ENCODE peak calls at places on chromosomes 2 and 18, in four cellular contexts. U is NT2/D1, H is K562, D is H1. A is an unnamed sample.

GRCh38 chr2:229163893-229164292 is 107.2 kb downstream of the PID1 start:
- DNase-seq in U (no peak), H (no peak), D (no peak), A (no peak)

GRCh38 chr2:100252811-100253698 is 69.2 kb downstream of the LONRF2 start:
- DNase-seq in H (no peak), U (no peak), D (no peak), A (no peak)

GRCh38 chr18:29123706-29124530 is 947.0 kb upstream of the CDH2 start:
- DNase-seq in U (no peak), H (no peak), D (no peak), A (no peak)

GRCh38 chr2:188937228-188938220 is 36.6 kb upstream of the COL3A1 start:
- DNase-seq in H (no peak), D (no peak), U (no peak), A (no peak)

GRCh38 chr2:203650860-203651613 is 55.4 kb upstream of the CD28 start:
- DNase-seq in D (no peak), H (peak), U (no peak), A (peak)

GRCh38 chr2:73004889-73005596 is 66.5 kb downstream of the SFXN5 start:
- DNase-seq in U (no peak), D (peak), H (no peak), A (no peak)

GRCh38 chr2:85605406-85606115 is 3.1 kb upstream of the TMEM150A start:
- DNase-seq in H (no peak), D (no peak), U (no peak), A (no peak)

GRCh38 chr2:14565666-14566065 is 66.9 kb upstream of the LRATD1 start:
- DNase-seq in D (no peak), H (no peak), U (no peak), A (no peak)

GRCh38 chr2:143431316-143431715 is 302.1 kb downstream of the ARHGAP15 start:
- DNase-seq in U (no peak), D (no peak), H (no peak), A (no peak)

GRCh38 chr2:202015471-202015870 is 18.2 kb upstream of the FZD7 start:
- DNase-seq in D (no peak), H (peak), U (no peak), A (no peak)

GRCh38 chr2:202017940-202018339 is 15.7 kb upstream of the FZD7 start:
- DNase-seq in H (no peak), D (no peak), U (no peak), A (no peak)

GRCh38 chr2:202014328-202015034 is 19.2 kb upstream of the FZD7 start:
- DNase-seq in U (no peak), D (no peak), H (no peak), A (no peak)

GRCh38 chr2:202015035-202015345 is 18.7 kb upstream of the FZD7 start:
- DNase-seq in H (no peak), U (no peak), D (no peak), A (no peak)

DNA sequence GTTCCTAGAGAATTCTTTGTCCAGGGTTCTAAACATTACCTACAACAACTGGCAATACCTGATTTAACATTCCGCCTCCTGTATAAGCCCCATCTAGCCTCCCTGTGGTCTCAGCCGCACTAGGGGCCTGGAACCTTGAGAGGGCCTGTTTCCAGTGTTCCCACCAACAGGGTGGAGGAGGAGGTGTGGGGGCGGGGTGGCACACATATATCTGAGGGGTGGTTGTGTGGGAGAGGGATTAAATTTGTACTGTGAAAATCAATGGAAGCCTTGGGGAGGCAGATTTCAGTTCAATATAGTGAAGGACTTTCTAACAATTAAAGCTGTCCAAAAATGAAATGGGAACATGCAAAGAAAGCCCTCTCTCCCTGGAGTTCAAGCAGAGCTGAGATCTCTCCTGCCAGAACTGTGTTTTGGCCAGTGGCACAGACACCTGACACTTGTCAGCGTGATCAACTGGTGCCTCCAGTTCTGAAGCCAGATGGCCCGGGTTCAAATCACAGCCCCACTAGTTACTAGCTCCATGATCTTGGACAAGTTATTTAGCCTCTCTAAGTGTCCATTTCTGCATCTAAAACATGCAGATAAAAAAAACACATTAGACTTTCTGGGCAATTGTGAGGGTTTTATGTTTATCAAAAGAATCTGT is 17.0 kb upstream of the FZD7 start:
- DNase-seq in H (no peak), D (no peak), U (no peak), A (no peak)
- TF ChIP-seq YY1 in H (no peak), D (no peak), U (no peak), A (no peak)

GRCh38 chr18:79394438-79395307 is 1.1 kb upstream of the NFATC1 start:
- DNase-seq in H (peak), U (no peak), D (peak), A (no peak)

GRCh38 chr18:79397288-79397829 is 1.6 kb downstream of the NFATC1 start:
- DNase-seq in H (no peak), D (no peak), U (no peak), A (no peak)

GRCh38 chr18:79396431-79397287 is 929 bp downstream of the NFATC1 start:
- DNase-seq in H (peak), U (no peak), D (peak), A (no peak)

GRCh38 chr18:79395308-79395640 is 456 bp upstream of the NFATC1 start:
- DNase-seq in D (no peak), U (no peak), H (no peak), A (no peak)

DNA sequence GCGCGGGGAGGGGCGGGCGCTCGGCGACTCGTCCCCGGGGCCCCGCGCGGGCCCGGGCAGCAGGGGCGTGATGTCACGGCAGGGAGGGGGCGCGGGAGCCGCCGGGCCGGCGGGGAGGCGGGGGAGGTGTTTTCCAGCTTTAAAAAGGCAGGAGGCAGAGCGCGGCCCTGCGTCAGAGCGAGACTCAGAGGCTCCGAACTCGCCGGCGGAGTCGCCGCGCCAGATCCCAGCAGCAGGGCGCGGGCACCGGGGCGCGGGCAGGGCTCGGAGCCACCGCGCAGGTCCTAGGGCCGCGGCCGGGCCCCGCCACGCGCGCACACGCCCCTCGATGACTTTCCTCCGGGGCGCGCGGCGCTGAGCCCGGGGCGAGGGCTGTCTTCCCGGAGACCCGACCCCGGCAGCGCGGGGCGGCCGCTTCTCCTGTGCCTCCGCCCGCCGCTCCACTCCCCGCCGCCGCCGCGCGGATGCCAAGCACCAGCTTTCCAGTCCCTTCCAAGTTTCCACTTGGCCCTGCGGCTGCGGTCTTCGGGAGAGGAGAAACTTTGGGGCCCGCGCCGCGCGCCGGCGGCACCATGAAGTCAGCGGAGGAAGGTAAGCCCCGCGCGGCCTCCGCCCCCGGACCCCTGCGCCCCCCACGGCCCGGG is at the start of gene NFATC1:
- DNase-seq in D (peak), H (peak), U (peak), A (no peak)
- TF ChIP-seq YY1 in D (no peak), H (no peak), U (no peak), A (no peak)

GRCh38 chr2:235396071-235396846 is 97.6 kb upstream of the AGAP1 start:
- DNase-seq in H (peak), D (no peak), U (no peak), A (no peak)
- TF ChIP-seq YY1 in H (no peak), D (no peak), U (no peak), A (no peak)

DNA sequence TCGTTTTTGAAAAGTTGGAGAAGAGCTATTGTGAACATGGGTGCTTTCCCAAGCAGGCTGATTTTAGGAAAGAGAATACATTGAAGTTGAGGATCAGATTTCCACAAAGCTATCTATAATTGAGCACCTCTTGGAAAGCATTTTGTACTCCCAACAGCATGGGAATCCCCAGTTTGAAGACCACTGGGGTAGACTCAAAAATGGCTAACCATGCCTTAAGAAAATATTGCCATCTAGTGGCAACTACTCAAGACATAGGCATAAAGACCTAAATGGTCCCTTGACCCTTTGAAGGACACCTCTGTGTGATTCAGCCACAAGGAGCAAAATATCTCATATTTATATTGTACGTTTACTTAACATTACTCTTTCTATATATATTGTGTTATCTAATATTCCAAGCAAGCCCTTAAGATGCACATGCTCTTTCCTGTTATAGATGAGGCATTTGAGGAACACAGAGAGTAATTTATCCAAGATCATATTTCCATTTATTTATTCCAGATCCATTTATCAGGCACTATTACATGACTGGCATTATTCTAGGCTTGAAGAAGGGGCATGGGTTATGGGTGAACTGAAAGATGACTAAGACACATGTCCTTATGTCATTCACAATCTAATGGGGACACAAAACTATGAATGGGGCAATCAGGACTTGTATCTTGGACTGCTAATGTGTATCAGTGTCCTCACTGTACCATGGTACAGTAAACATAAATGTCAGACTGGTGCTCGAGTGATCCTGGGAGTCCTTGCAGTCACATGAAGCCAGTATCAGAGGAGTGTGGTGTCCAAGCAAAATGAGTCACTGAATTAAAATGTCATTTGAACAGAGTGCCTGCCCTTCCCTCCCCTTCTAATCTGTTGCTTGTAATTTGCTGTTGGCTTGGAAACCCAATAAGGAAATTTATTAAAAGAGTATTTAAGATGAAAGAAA is 121.0 kb upstream of the XPO1 start:
- DNase-seq in H (peak), D (no peak), U (peak), A (peak)
- TF ChIP-seq YY1 in H (no peak), D (peak), U (no peak), A (no peak)

GRCh38 chr2:192123847-192124246 is 70.9 kb downstream of the TMEFF2 start:
- DNase-seq in U (no peak), D (no peak), H (no peak), A (no peak)
- TF ChIP-seq YY1 in U (no peak), D (no peak), H (no peak), A (no peak)

GRCh38 chr18:79640875-79641274 is 38.7 kb upstream of the CTDP1 start:
- DNase-seq in D (peak), U (no peak), H (no peak), A (no peak)

GRCh38 chr18:79640064-79640672 is 39.4 kb upstream of the CTDP1 start:
- DNase-seq in U (no peak), D (peak), H (no peak), A (no peak)

GRCh38 chr18:79637181-79637920 is 42.3 kb upstream of the CTDP1 start:
- DNase-seq in U (no peak), D (peak), H (no peak), A (no peak)

GRCh38 chr18:79639072-79639829 is 40.4 kb upstream of the CTDP1 start:
- DNase-seq in U (no peak), D (peak), H (no peak), A (no peak)

DNA sequence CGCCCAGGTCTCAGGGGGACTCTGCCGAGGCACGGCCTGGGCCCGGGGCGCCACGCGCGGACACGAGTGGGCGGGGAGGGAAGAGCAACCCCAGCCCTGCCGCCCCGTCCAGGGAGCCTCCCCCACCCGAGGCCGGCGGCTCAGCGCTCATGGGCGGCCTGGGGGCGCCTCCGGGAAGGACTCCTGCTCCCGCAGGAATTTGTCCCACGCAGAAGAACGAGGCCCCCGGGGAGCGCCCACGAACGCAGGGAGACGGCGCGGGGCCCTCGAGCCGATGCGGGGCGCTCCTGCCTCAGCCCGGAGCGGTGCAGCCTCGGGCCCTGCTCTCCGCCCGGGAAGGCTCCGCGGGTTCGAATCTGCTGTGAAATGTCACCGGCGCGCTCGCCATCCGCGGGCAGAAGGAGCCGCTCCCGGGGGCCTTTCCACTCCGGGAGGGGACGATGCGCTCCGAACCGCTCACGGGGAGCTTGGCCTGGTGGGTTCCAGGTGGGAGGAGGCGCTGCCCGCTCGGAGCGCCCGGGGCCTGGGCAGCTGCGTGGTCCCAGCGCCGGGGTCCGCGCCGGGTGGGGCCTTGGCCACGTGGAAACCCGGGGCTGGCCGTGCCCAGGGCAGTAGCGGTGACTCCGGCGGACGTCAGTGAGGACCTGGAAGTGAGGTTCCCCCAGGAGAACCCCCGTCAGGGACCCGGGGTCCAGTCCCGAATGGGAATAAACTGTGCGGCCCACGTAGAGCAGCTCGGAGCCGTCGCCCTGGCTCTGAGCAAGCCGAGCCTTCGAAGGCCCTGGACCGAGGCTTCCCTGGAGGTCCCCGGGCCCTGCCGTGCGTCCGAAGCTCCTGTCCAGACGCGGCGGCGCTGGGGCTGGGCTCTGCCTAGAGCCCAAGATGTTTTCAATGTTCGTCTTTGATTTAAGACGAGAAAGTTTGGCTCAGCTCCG is 41.4 kb upstream of the CTDP1 start:
- DNase-seq in D (peak), H (no peak), U (no peak), A (no peak)
- TF ChIP-seq YY1 in D (no peak), H (no peak), U (no peak), A (no peak)

GRCh38 chr2:113992090-113992489 is 102.2 kb downstream of the ACTR3 start:
- DNase-seq in U (no peak), D (no peak), H (no peak), A (no peak)
- TF ChIP-seq YY1 in U (no peak), D (no peak), H (no peak), A (no peak)

DNA sequence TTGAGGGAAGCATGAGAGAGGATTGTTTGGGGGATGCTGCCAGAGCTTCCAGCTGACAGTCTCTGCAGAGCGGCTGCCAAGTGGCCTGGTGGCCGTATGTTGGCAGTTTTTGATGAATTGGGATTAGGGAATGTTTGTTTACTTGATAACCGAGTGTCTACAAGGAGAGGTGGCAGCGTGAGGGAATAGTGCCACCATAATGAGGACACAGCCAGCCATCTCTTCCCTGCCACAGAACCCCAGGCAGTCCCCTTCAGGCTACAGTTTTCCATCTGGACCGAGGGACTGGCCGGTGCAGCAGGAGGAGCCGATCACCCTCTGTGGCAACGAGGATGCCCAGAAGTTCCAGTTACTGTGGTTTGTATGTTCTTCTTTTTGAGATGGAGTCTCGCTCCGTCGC is 55.2 kb downstream of the TRAPPC12 start:
- DNase-seq in H (no peak), U (no peak), D (no peak), A (no peak)
- TF ChIP-seq YY1 in H (no peak), U (no peak), D (no peak), A (no peak)

GRCh38 chr2:235330775-235331438 is 162.9 kb upstream of the AGAP1 start:
- DNase-seq in U (no peak), D (no peak), H (no peak), A (peak)
- TF ChIP-seq YY1 in U (no peak), D (no peak), H (no peak), A (peak)

DNA sequence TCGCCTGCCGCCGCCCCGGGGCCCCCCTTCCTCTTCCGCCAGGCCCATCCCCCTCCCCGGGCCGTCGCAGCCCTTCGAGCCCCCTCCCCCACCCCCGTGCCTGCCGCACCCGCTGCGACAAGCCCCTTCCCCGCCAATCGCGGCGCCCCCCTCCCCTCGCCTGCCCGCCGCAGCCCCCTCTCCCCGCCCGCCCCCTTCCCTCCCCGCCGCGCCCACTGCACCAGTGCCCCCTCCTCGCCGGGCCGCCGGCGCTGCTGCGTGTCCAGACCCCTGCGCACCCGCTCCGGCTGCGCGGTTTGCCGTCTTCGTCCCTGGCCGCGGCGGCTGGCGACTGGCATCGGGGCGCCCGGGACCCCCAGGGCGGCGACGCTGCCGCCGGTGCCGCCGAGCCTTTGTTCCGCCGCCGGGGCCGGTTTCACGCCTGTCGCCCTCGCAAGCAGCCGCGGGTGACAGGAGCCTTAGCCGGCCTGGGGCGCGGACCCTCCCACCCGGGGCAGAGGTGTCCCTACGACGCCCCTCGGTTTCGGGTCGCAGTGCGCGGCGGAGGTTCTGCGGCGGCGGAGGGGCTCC is 18.1 kb downstream of the GPC1 start:
- DNase-seq in U (no peak), H (no peak), D (no peak), A (no peak)
- TF ChIP-seq YY1 in U (no peak), H (no peak), D (no peak), A (no peak)

A was measured in HCT116.